ENCODE peak calls at places on chromosomes 11 and 22, in six cellular contexts. One of them, this sample, is unnamed.
A peak's percentile ranks its signal among the peaks of the same experiment; 100 is the strongest.

GRCh38 chr11:123168236-123168635 is 26.8 kb downstream of the CLMP start:
- DNase-seq in K562: no peak
- DNase-seq in HepG2: no peak
- DNase-seq in H1: no peak
- DNase-seq in GM12878: no peak
- DNase-seq in GM12891: no peak
- DNase-seq in this sample: no peak

GRCh38 chr11:116072133-116072532 is 567.9 kb upstream of the CADM1 start:
- DNase-seq in K562: no peak
- DNase-seq in HepG2: no peak
- DNase-seq in H1: no peak
- DNase-seq in GM12878: no peak
- DNase-seq in GM12891: no peak
- DNase-seq in this sample: no peak

GRCh38 chr11:134532921-134533421 is 120.9 kb upstream of the B3GAT1 start:
- DNase-seq in K562: no peak
- DNase-seq in HepG2: no peak
- DNase-seq in H1: no peak
- DNase-seq in GM12878: no peak
- DNase-seq in GM12891: no peak
- DNase-seq in this sample: no peak

GRCh38 chr11:72191961-72192381 is at the start of gene FOLR1:
- DNase-seq in K562: peak; percentile 82
- DNase-seq in HepG2: no peak
- DNase-seq in H1: no peak
- DNase-seq in GM12878: no peak
- DNase-seq in GM12891: no peak
- DNase-seq in this sample: no peak

GRCh38 chr11:17013548-17014320 is 480 bp downstream of the PLEKHA7 start:
- DNase-seq in K562: no peak
- DNase-seq in HepG2: peak; percentile 19
- DNase-seq in H1: no peak
- DNase-seq in GM12878: no peak
- DNase-seq in GM12891: peak; percentile 47
- DNase-seq in this sample: peak; percentile 39

GRCh38 chr11:60700689-60701508 is 1.5 kb downstream of the MS4A8 start:
- DNase-seq in K562: peak; percentile 51
- DNase-seq in HepG2: peak; percentile 29
- DNase-seq in H1: no peak
- DNase-seq in GM12878: no peak
- DNase-seq in GM12891: no peak
- DNase-seq in this sample: no peak

GRCh38 chr22:27724706-27725105 is 76.8 kb downstream of the MN1 start:
- DNase-seq in K562: no peak
- DNase-seq in HepG2: no peak
- DNase-seq in H1: no peak
- DNase-seq in GM12878: no peak
- DNase-seq in GM12891: no peak
- DNase-seq in this sample: no peak

GRCh38 chr11:25527841-25528240 is 804.1 kb upstream of the ANO3 start:
- DNase-seq in K562: no peak
- DNase-seq in HepG2: no peak
- DNase-seq in H1: no peak
- DNase-seq in GM12878: no peak
- DNase-seq in GM12891: no peak
- DNase-seq in this sample: no peak

GRCh38 chr11:94934362-94934761 is 39.0 kb downstream of the CWC15 start:
- DNase-seq in K562: no peak
- DNase-seq in HepG2: no peak
- DNase-seq in H1: no peak
- DNase-seq in GM12878: no peak
- DNase-seq in GM12891: no peak
- DNase-seq in this sample: no peak

GRCh38 chr11:104694259-104695070 is 203.8 kb downstream of the CASP12 start:
- DNase-seq in K562: no peak
- DNase-seq in HepG2: no peak
- DNase-seq in H1: no peak
- DNase-seq in GM12878: no peak
- DNase-seq in GM12891: no peak
- DNase-seq in this sample: no peak

GRCh38 chr22:36064358-36064757 is 35.7 kb upstream of the RBFOX2 start:
- DNase-seq in K562: no peak
- DNase-seq in HepG2: no peak
- DNase-seq in H1: no peak
- DNase-seq in GM12878: no peak
- DNase-seq in GM12891: no peak
- DNase-seq in this sample: no peak

GRCh38 chr11:7520981-7521487 is 7.2 kb downstream of the PPFIBP2 start:
- DNase-seq in K562: no peak
- DNase-seq in HepG2: no peak
- DNase-seq in H1: no peak
- DNase-seq in GM12878: no peak
- DNase-seq in GM12891: peak; percentile 26
- DNase-seq in this sample: no peak

GRCh38 chr11:65107751-65108468 is 3.8 kb upstream of the TM7SF2 start:
- DNase-seq in K562: no peak
- DNase-seq in HepG2: no peak
- DNase-seq in H1: no peak
- DNase-seq in GM12878: no peak
- DNase-seq in GM12891: no peak
- DNase-seq in this sample: no peak

GRCh38 chr11:65380460-65381126 is 1.9 kb downstream of the SLC25A45 start:
- DNase-seq in K562: no peak
- DNase-seq in HepG2: no peak
- DNase-seq in H1: no peak
- DNase-seq in GM12878: no peak
- DNase-seq in GM12891: no peak
- DNase-seq in this sample: no peak

GRCh38 chr22:27628891-27629631 is 172.5 kb downstream of the MN1 start:
- DNase-seq in K562: no peak
- DNase-seq in HepG2: no peak
- DNase-seq in H1: no peak
- DNase-seq in GM12878: no peak
- DNase-seq in GM12891: no peak
- DNase-seq in this sample: no peak

GRCh38 chr11:75413864-75414263 is 14.5 kb downstream of the RPS3 start:
- DNase-seq in K562: no peak
- DNase-seq in HepG2: no peak
- DNase-seq in H1: no peak
- DNase-seq in GM12878: no peak
- DNase-seq in GM12891: no peak
- DNase-seq in this sample: no peak

GRCh38 chr11:8257003-8257664 is 6.5 kb downstream of the LMO1 start:
- DNase-seq in K562: no peak
- DNase-seq in HepG2: no peak
- DNase-seq in H1: no peak
- DNase-seq in GM12878: no peak
- DNase-seq in GM12891: no peak
- DNase-seq in this sample: no peak

GRCh38 chr11:72460091-72460647 is 25.8 kb upstream of the CLPB start:
- DNase-seq in K562: no peak
- DNase-seq in HepG2: no peak
- DNase-seq in H1: no peak
- DNase-seq in GM12878: no peak
- DNase-seq in GM12891: no peak
- DNase-seq in this sample: no peak

GRCh38 chr11:79045811-79046304 is 395.0 kb downstream of the TENM4 start:
- DNase-seq in K562: no peak
- DNase-seq in HepG2: no peak
- DNase-seq in H1: no peak
- DNase-seq in GM12878: no peak
- DNase-seq in GM12891: no peak
- DNase-seq in this sample: no peak

GRCh38 chr11:73974611-73975478 is 7.8 kb downstream of the UCP2 start:
- DNase-seq in K562: no peak
- DNase-seq in HepG2: no peak
- DNase-seq in H1: no peak
- DNase-seq in GM12878: no peak
- DNase-seq in GM12891: no peak
- DNase-seq in this sample: no peak

GRCh38 chr11:113670830-113671215 is 35.3 kb downstream of the TMPRSS5 start:
- DNase-seq in K562: no peak
- DNase-seq in HepG2: no peak
- DNase-seq in H1: no peak
- DNase-seq in GM12878: no peak
- DNase-seq in GM12891: no peak
- DNase-seq in this sample: no peak

GRCh38 chr11:8239536-8240228 is 24.0 kb downstream of the LMO1 start:
- DNase-seq in K562: no peak
- DNase-seq in HepG2: no peak
- DNase-seq in H1: no peak
- DNase-seq in GM12878: no peak
- DNase-seq in GM12891: no peak
- DNase-seq in this sample: no peak

GRCh38 chr11:71239581-71239980 is 12.8 kb downstream of the SHANK2 start:
- DNase-seq in K562: no peak
- DNase-seq in HepG2: no peak
- DNase-seq in H1: no peak
- DNase-seq in GM12878: no peak
- DNase-seq in GM12891: no peak
- DNase-seq in this sample: no peak

GRCh38 chr11:19646308-19646707 is 66.3 kb upstream of the NAV2 start:
- DNase-seq in K562: no peak
- DNase-seq in HepG2: no peak
- DNase-seq in H1: no peak
- DNase-seq in GM12878: no peak
- DNase-seq in GM12891: no peak
- DNase-seq in this sample: no peak

GRCh38 chr11:1199689-1200610 is 22.9 kb upstream of the MUC5B start:
- DNase-seq in K562: no peak
- DNase-seq in HepG2: no peak
- DNase-seq in H1: no peak
- DNase-seq in GM12878: no peak
- DNase-seq in GM12891: no peak
- DNase-seq in this sample: peak; percentile 8

GRCh38 chr11:45736424-45736823 is 68.5 kb upstream of the SLC35C1 start:
- DNase-seq in K562: no peak
- DNase-seq in HepG2: peak; percentile 63
- DNase-seq in H1: no peak
- DNase-seq in GM12878: no peak
- DNase-seq in GM12891: no peak
- DNase-seq in this sample: no peak

GRCh38 chr11:134248910-134249480 is 4.2 kb downstream of the THYN1 start:
- DNase-seq in K562: peak; percentile 22
- DNase-seq in HepG2: no peak
- DNase-seq in H1: no peak
- DNase-seq in GM12878: no peak
- DNase-seq in GM12891: no peak
- DNase-seq in this sample: no peak

GRCh38 chr11:121298770-121299169 is 6.2 kb downstream of the SC5D start:
- DNase-seq in K562: no peak
- DNase-seq in HepG2: no peak
- DNase-seq in H1: no peak
- DNase-seq in GM12878: no peak
- DNase-seq in GM12891: no peak
- DNase-seq in this sample: no peak

GRCh38 chr22:37229012-37229804 is 14.9 kb downstream of the RAC2 start:
- DNase-seq in K562: peak; percentile 30
- DNase-seq in HepG2: no peak
- DNase-seq in H1: no peak
- DNase-seq in GM12878: no peak
- DNase-seq in GM12891: no peak
- DNase-seq in this sample: no peak

GRCh38 chr11:37141707-37142106 is 543.7 kb upstream of the RAG2 start:
- DNase-seq in K562: no peak
- DNase-seq in HepG2: no peak
- DNase-seq in H1: no peak
- DNase-seq in GM12878: no peak
- DNase-seq in GM12891: no peak
- DNase-seq in this sample: no peak

DNA sequence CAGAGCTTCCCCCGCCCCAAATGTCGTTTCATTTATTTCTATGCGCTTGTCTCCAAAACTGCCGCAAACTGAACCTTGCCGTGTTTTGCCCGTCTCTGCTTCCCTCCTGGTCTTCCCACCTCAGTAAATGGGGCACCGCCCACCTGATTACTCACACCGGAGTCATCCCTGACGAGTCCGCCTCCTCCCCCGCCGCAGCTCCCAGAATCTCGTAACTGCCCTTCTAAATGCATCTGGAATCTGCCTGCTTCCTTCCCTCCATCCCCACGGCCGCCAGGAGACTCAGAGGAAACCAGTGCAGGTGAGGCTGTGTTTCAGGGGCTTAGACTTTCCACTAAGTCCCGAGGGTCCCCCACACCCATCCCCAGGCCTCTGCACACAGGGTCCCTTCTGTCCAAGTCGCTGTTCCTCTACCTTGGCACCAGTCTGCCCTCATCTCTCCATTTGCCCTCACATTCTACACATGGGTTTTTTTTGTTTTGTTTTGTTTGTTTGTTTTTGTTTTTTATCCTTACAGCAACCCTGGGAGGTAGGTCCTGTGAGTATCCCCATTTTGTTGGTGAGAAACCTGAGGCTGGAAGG is 62.6 kb upstream of the PHF21B start:
- DNase-seq in K562: peak; percentile 41
- DNase-seq in HepG2: no peak
- DNase-seq in H1: no peak
- DNase-seq in GM12878: no peak
- DNase-seq in GM12891: no peak
- DNase-seq in this sample: no peak
- TF ChIP-seq TAF1 in K562: no peak
- TF ChIP-seq TAF1 in HepG2: no peak
- TF ChIP-seq TAF1 in H1: peak; percentile 40
- TF ChIP-seq TAF1 in GM12878: no peak
- TF ChIP-seq TAF1 in GM12891: no peak
- TF ChIP-seq TAF1 in this sample: no peak

GRCh38 chr11:128052912-128053641 is 534.3 kb downstream of the ETS1 start:
- DNase-seq in K562: no peak
- DNase-seq in HepG2: no peak
- DNase-seq in H1: no peak
- DNase-seq in GM12878: no peak
- DNase-seq in GM12891: no peak
- DNase-seq in this sample: no peak
- TF ChIP-seq POLR2AphosphoS5 in K562: no peak
- TF ChIP-seq POLR2AphosphoS5 in HepG2: no peak
- TF ChIP-seq POLR2AphosphoS5 in H1: no peak
- TF ChIP-seq POLR2AphosphoS5 in GM12878: no peak
- TF ChIP-seq POLR2AphosphoS5 in GM12891: no peak
- TF ChIP-seq POLR2AphosphoS5 in this sample: no peak

GRCh38 chr11:119067371-119068222 is at the start of gene VPS11:
- DNase-seq in K562: peak; percentile 93
- DNase-seq in HepG2: peak; percentile 92
- DNase-seq in H1: peak; percentile 87
- DNase-seq in GM12878: peak; percentile 78
- DNase-seq in GM12891: peak; percentile 99
- DNase-seq in this sample: peak; percentile 100
- TF ChIP-seq POLR2A in K562: peak; percentile 80
- TF ChIP-seq POLR2A in HepG2: peak; percentile 70
- TF ChIP-seq POLR2A in H1: peak; percentile 91
- TF ChIP-seq POLR2A in GM12878: peak; percentile 85
- TF ChIP-seq POLR2A in GM12891: peak; percentile 84
- TF ChIP-seq POLR2A in this sample: peak; percentile 85

DNA sequence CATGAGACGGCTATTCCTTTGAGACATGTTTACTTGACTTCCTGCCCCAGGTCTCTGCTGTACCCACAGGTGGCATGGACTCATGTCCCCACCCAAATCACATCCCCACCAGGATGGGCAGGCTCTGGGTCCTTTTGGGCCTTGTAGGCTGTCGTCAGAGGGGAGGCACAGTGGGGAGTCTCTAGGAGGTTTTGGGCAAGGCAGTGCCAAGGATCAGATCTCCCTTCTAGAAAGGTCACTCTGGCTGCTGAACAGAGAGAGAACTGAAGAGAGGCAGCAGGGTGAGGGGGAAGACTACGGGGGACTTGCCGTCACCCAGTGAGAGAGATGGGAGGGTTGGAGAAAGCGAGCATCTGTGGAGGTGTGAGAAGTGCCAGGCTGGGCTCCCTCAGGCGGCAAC is 4.6 kb upstream of the KCNQ1OT1 start:
- DNase-seq in K562: no peak
- DNase-seq in HepG2: no peak
- DNase-seq in H1: no peak
- DNase-seq in GM12878: no peak
- DNase-seq in GM12891: no peak
- DNase-seq in this sample: no peak
- TF ChIP-seq TAF1 in K562: no peak
- TF ChIP-seq TAF1 in HepG2: no peak
- TF ChIP-seq TAF1 in H1: no peak
- TF ChIP-seq TAF1 in GM12878: no peak
- TF ChIP-seq TAF1 in GM12891: no peak
- TF ChIP-seq TAF1 in this sample: no peak